ENCODE peak calls at places on chromosomes 6 and 20, in five cellular contexts. Q, W, E, U and Y are unnamed samples.

GRCh38 chr6:74044417-74045096 is 348.6 kb downstream of the CD109 start:
- DNase-seq in W (peak), Q (no peak), U (no peak), E (peak), Y (peak)

GRCh38 chr6:148616811-148617210 is 130.0 kb upstream of the UST start:
- DNase-seq in W (peak), U (no peak), Q (no peak), E (peak), Y (no peak)

GRCh38 chr20:22346716-22347115 is 237.7 kb downstream of the FOXA2 start:
- DNase-seq in U (no peak), E (no peak), Q (no peak), W (no peak), Y (no peak)

GRCh38 chr20:61850457-61850856 is 215.2 kb downstream of the TAF4 start:
- DNase-seq in U (no peak), E (no peak), Q (no peak), W (no peak), Y (no peak)

GRCh38 chr20:48638546-48638945 is 189.3 kb downstream of the PREX1 start:
- DNase-seq in E (peak), U (no peak), W (peak), Q (no peak), Y (peak)

GRCh38 chr6:100893743-100894142 is 12.6 kb upstream of the ASCC3 start:
- DNase-seq in E (no peak), Q (no peak), U (no peak), W (no peak), Y (no peak)

GRCh38 chr6:108260126-108260808 is 573 bp downstream of the SNX3 start:
- DNase-seq in U (no peak), E (peak), W (peak), Q (peak), Y (peak)

GRCh38 chr20:58457083-58457680 is 58.0 kb downstream of the APCDD1L start:
- DNase-seq in U (no peak), E (peak), Q (no peak), W (peak), Y (peak)

GRCh38 chr6:92361990-92362770 is 1057.2 kb downstream of the EPHA7 start:
- DNase-seq in E (no peak), Q (no peak), W (no peak), U (no peak), Y (no peak)

GRCh38 chr6:73644941-73645591 is 8.7 kb downstream of the SLC17A5 start:
- DNase-seq in E (no peak), W (no peak), Q (no peak), U (no peak), Y (no peak)

GRCh38 chr20:14716251-14716650 is 378.8 kb upstream of the FLRT3 start:
- DNase-seq in U (no peak), Q (no peak), E (no peak), W (no peak), Y (no peak)

GRCh38 chr6:127300411-127300810 is 33.7 kb downstream of the RNF146 start:
- DNase-seq in Q (no peak), W (peak), U (no peak), E (peak), Y (peak)

GRCh38 chr20:38143238-38143645 is 21.8 kb downstream of the TGM2 start:
- DNase-seq in Q (no peak), U (peak), E (no peak), W (no peak), Y (no peak)

GRCh38 chr6:151539506-151540268 is 45.9 kb downstream of the CCDC170 start:
- DNase-seq in W (no peak), Q (no peak), E (no peak), U (no peak), Y (no peak)

GRCh38 chr6:159890802-159891201 is at the start of gene MAS1:
- DNase-seq in Q (no peak), W (no peak), E (no peak), U (no peak), Y (no peak)

GRCh38 chr6:163963205-163964120 is 548.9 kb downstream of the QKI start:
- DNase-seq in U (no peak), Q (no peak), W (no peak), E (no peak), Y (no peak)

GRCh38 chr6:99882151-99882702 is 111.8 kb downstream of the MCHR2 start:
- DNase-seq in E (no peak), W (no peak), U (no peak), Q (no peak), Y (no peak)

GRCh38 chr6:169991913-169992312 is 240.5 kb downstream of the ERMARD start:
- DNase-seq in U (no peak), Q (peak), W (no peak), E (no peak), Y (no peak)

GRCh38 chr20:50304883-50305635 is 114.4 kb downstream of the CEBPB start:
- DNase-seq in W (peak), Q (peak), E (peak), U (no peak), Y (peak)

GRCh38 chr6:33414592-33415271 is 3.2 kb downstream of the CUTA start:
- DNase-seq in U (peak), E (no peak), W (no peak), Q (no peak), Y (no peak)

GRCh38 chr20:23049201-23049932 is at the start of gene THBD:
- DNase-seq in W (peak), U (no peak), Q (peak), E (peak), Y (peak)

GRCh38 chr20:37276494-37277252 is 12.8 kb upstream of the MANBAL start:
- DNase-seq in W (peak), E (peak), Q (peak), U (peak), Y (peak)

GRCh38 chr6:42696526-42697267 is 25.7 kb downstream of the PRPH2 start:
- DNase-seq in E (peak), Q (no peak), U (no peak), W (peak), Y (peak)

GRCh38 chr6:52574709-52575489 is 2.0 kb downstream of the TRAM2 start:
- DNase-seq in W (no peak), E (peak), Q (peak), U (no peak), Y (peak)

GRCh38 chr6:147099974-147100373 is 104.2 kb upstream of the STXBP5 start:
- DNase-seq in Q (no peak), E (peak), W (peak), U (no peak), Y (peak)

GRCh38 chr6:80356000-80356399 is 249.5 kb downstream of the BCKDHB start:
- DNase-seq in W (no peak), E (no peak), Q (no peak), U (no peak), Y (peak)

DNA sequence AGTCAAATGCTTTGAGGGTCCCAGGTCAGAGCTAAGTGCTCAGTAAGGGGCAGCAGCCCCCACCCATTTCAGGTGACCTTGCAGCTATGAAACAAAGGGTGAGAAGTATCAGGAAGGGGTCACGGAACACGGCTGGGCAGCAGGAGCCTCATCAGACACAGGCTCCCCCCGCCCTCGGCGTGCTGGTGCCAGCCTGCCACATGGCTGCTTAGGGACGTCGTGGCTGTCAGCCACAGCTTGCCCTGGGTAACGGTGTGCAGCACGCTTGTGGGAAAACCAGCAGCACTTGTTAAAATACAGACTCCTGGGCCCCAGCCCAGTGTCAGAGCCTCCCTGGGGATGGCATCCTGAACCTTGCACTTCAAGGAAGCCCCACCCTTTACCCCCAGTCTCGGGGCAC is 39.3 kb downstream of the SSR1 start:
- DNase-seq in W (no peak), U (no peak), E (no peak), Q (peak), Y (no peak)
- H3K4me3 ChIP-seq in W (no peak), U (no peak), E (no peak), Q (no peak), Y (no peak)

DNA sequence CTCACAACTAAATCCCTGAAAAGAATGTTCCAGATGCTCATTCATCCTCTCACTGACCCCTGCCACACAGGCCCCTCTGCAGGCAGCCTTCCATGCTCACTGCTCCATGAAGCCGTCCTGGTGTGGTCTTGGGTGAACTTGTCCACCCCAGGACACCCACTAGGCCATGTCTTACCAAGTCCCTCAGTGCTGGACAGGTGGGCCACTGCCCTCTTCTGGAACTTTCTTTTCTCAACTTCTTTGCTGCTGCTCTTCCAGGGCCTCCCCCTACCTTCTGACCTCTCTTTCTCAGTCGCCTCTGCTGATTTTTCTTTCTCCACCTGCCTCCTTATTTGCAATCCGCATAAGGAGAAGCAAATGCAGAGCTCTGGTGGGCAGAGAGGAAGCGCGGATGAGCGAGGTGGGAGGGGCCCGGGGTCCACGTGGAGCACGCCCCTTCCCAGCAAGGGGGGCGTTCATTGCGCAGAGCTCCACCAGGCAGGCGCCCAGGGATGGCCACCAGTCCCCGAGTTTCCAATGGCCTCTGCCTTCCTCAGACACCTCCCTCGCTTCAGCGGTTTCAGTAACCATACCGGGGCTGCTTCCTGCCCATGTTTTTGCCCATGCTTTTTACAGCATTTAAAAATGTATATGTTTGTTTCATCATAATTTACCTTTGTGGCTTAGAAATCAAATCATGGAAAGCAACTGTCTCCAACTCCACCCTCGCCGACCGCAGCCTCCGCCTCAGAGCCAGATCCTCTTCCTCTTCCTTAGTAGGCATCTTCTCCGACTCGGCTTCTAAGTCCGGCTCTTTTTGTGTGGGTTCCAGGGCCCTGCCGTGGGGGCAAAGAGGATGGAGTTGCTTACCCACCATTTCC is 129.6 kb downstream of the ZDHHC14 start:
- DNase-seq in E (no peak), W (no peak), U (no peak), Q (no peak), Y (no peak)
- H3K4me3 ChIP-seq in E (no peak), W (no peak), U (no peak), Q (no peak), Y (no peak)

GRCh38 chr6:85127696-85128225 is 322.1 kb upstream of the NT5E start:
- DNase-seq in W (no peak), Q (no peak), E (no peak), U (no peak), Y (no peak)
- H3K4me3 ChIP-seq in W (no peak), Q (no peak), E (no peak), U (no peak), Y (no peak)

GRCh38 chr20:17023036-17023435 is 203.8 kb upstream of the PCSK2 start:
- DNase-seq in E (no peak), W (no peak), Q (no peak), U (no peak), Y (no peak)
- H3K4me3 ChIP-seq in E (no peak), W (no peak), Q (no peak), U (no peak), Y (no peak)

GRCh38 chr6:26122793-26123674 is 35.8 kb downstream of the HFE start:
- DNase-seq in E (peak), U (peak), Q (peak), W (peak), Y (peak)

GRCh38 chr6:26122005-26122388 is 34.8 kb downstream of the HFE start:
- DNase-seq in W (no peak), Q (no peak), E (no peak), U (no peak), Y (no peak)

GRCh38 chr6:26120807-26121140 is 33.5 kb downstream of the HFE start:
- DNase-seq in E (no peak), W (no peak), U (no peak), Q (no peak), Y (no peak)

GRCh38 chr6:26122402-26122792 is 35.2 kb downstream of the HFE start:
- DNase-seq in W (no peak), U (peak), Q (no peak), E (no peak), Y (no peak)

DNA sequence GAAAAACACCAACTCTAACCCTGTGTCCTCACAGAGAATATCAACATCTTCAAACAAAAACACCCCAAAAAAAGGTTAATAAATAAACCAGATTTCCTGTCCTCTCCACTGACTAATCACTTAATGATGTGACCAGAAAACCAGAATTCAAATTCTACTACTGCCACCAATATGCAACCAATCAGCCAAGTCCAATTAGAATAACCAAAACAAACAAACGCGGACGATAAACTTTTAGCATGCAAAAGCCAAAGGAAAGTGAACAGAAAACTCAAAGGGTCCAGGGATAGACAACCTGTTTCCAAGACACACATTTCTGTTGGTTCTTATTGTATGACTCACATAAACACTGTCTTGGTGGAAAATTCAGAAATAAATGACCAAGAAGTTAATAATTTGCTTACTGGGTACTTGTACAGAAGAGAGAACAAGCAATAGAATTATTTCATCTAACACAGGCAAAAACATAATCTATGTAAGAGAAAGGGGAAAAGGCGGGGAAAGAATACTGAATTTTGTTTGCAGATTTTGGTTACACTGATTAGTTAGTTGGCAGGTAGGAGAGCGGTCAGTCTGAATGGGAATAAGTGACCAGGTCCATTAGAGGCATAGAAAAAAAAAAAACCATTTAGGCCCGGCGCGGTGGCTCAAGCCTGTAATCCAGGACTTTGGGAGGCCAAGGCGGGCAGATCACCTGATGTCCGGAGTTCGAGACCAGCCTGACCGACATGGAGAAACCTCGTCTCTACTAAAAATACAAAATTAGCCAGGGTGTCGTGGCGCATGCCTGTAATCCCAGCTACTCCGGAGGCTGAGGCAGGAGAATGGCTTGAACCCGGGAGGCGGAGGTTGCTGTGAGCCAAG is 34.1 kb downstream of the HFE start:
- DNase-seq in E (peak), Q (no peak), U (no peak), W (peak), Y (peak)
- H3K4me3 ChIP-seq in E (no peak), Q (no peak), U (no peak), W (peak), Y (no peak)

DNA sequence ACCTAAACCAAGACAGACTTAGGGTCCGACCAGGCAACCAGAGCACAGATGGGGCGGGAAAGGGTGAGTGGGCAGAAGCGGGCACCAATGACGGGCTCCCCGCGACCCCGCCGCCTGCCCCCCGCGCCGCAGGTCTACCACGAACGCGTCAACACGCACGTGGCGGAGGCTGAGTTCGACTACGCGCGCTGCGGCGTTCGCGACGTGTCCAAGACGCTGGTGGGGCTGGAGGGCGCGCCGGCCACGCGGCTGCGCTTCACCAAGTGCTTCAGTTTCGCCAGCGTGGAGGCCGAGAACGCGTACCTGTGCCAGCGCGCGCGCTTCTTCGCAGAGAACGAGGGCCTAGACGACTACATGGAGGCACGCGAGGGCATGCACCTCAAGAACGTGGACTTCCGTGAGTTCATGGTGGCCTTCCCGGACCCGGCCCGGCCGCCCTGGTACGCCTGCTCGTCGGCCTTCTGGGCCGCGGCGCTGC is 5.1 kb downstream of the TMEM151B start:
- DNase-seq in E (no peak), Q (no peak), U (no peak), W (no peak), Y (no peak)
- H3K4me3 ChIP-seq in E (no peak), Q (peak), U (no peak), W (no peak), Y (no peak)

DNA sequence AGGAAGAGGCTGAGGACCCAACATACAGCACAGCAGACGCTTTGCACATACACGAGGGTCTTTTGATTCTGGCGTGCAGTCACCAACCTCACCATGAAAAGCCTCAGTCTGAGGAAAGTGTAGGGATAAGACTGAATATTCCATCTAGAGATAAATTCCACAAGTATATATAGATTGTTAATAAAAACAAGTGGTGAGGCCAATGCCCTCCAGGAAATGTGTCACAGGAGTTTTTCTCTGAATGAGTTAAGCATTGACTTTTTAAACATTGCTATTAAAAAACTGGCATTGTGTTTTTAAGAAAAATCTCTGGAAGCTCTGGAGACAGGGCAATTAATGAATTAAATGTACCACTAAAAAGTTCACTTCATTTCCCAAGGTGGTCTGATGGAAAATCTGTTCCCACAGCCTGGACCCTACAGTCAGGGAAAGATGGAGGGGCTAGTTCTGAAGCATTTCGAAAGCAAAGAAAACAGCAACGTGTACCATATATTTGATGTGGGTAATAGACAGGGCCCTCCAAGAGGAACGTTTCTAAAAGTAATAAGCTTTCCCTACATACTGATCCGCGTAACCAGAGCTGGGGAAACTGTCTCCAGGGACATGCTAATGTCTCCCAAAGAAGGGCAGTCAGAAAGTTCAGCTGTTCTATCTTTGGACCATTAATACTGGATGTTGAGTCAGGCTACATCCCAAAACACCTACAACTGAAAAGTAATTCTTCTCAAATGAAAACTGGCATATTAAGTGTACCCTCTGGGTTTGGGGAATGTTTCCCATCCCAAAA is 301.1 kb downstream of the FOXC1 start:
- DNase-seq in Q (no peak), W (peak), E (peak), U (no peak), Y (peak)
- H3K4me3 ChIP-seq in Q (no peak), W (no peak), E (no peak), U (no peak), Y (no peak)

GRCh38 chr6:37704066-37704465 is 6.4 kb upstream of the MDGA1 start:
- DNase-seq in Q (no peak), U (no peak), W (no peak), E (no peak), Y (no peak)

GRCh38 chr6:37702314-37702713 is 4.6 kb upstream of the MDGA1 start:
- DNase-seq in U (no peak), W (no peak), Q (no peak), E (peak), Y (no peak)

GRCh38 chr6:37705239-37706051 is 7.8 kb upstream of the MDGA1 start:
- DNase-seq in W (peak), E (peak), Q (peak), U (peak), Y (peak)

GRCh38 chr6:37706749-37707148 is 9.1 kb upstream of the MDGA1 start:
- DNase-seq in W (no peak), Q (no peak), U (no peak), E (no peak), Y (no peak)

GRCh38 chr6:37704923-37705238 is 7.2 kb upstream of the MDGA1 start:
- DNase-seq in E (no peak), W (no peak), U (no peak), Q (no peak), Y (no peak)
- H3K4me3 ChIP-seq in E (peak), W (peak), U (peak), Q (peak), Y (peak)